ENCODE peak calls at places on chromosome X, in six cellular contexts. T, S, W, R, V and N are unnamed samples.
A peak's percentile ranks its signal among the peaks of the same experiment; 100 is the strongest.

GRCh38 chrX:154505726-154506125 is 10.3 kb downstream of the FAM3A start:
- DNase-seq in R (peak; percentile 68), S (no peak), V (no peak), T (no peak), W (no peak), N (peak; percentile 67)

GRCh38 chrX:135454816-135455215 is 33.1 kb downstream of the SMIM10L2A start:
- DNase-seq in V (peak; percentile 18), W (no peak), S (no peak), R (no peak), T (no peak), N (no peak)

GRCh38 chrX:131521824-131522223 is 22.1 kb upstream of the OR13H1 start:
- DNase-seq in T (no peak), V (no peak), S (no peak), W (no peak), R (no peak), N (no peak)

GRCh38 chrX:119552508-119552907 is 12.7 kb downstream of the STEEP1 start:
- DNase-seq in R (peak; percentile 46), W (no peak), V (no peak), T (no peak), S (no peak), N (peak; percentile 47)

GRCh38 chrX:130055103-130055502 is 55.2 kb downstream of the ELF4 start:
- DNase-seq in V (no peak), S (no peak), T (no peak), R (peak; percentile 35), W (no peak), N (no peak)

GRCh38 chrX:101385795-101386541 is at the start of gene BTK:
- DNase-seq in S (no peak), W (no peak), R (no peak), V (no peak), T (no peak), N (no peak)

GRCh38 chrX:150361070-150361776 is 1.9 kb upstream of the MAMLD1 start:
- DNase-seq in T (no peak), R (no peak), S (peak; percentile 45), V (no peak), W (no peak), N (no peak)

GRCh38 chrX:23403849-23404248 is 69.2 kb downstream of the PTCHD1 start:
- DNase-seq in R (no peak), S (peak; percentile 7), T (no peak), V (no peak), W (no peak), N (no peak)

GRCh38 chrX:1215123-1215823 is 2.8 kb upstream of the CRLF2 start:
- DNase-seq in V (no peak), S (no peak), W (no peak), R (no peak), T (no peak), N (no peak)

GRCh38 chrX:20285513-20285912 is 18.8 kb upstream of the RPS6KA3 start:
- DNase-seq in R (peak; percentile 49), S (no peak), T (no peak), V (no peak), W (no peak), N (peak; percentile 86)

GRCh38 chrX:96685205-96686099 is 810 bp downstream of the DIAPH2 start:
- DNase-seq in T (no peak), S (peak; percentile 42), V (peak; percentile 13), R (peak; percentile 70), W (peak; percentile 19), N (peak; percentile 58)

GRCh38 chrX:153411255-153411987 is at the start of gene ZFP92:
- DNase-seq in T (no peak), S (no peak), W (no peak), V (no peak), R (no peak), N (no peak)

GRCh38 chrX:153413731-153414130 is 2.5 kb downstream of the ZFP92 start:
- DNase-seq in W (no peak), S (no peak), R (no peak), V (no peak), T (no peak), N (no peak)

GRCh38 chrX:153410888-153411254 is 401 bp upstream of the ZFP92 start:
- DNase-seq in T (no peak), R (no peak), S (no peak), V (no peak), W (no peak), N (no peak)

GRCh38 chrX:153412746-153413720 is 1.8 kb downstream of the ZFP92 start:
- DNase-seq in R (no peak), V (no peak), W (no peak), S (peak; percentile 9), T (no peak), N (no peak)

DNA sequence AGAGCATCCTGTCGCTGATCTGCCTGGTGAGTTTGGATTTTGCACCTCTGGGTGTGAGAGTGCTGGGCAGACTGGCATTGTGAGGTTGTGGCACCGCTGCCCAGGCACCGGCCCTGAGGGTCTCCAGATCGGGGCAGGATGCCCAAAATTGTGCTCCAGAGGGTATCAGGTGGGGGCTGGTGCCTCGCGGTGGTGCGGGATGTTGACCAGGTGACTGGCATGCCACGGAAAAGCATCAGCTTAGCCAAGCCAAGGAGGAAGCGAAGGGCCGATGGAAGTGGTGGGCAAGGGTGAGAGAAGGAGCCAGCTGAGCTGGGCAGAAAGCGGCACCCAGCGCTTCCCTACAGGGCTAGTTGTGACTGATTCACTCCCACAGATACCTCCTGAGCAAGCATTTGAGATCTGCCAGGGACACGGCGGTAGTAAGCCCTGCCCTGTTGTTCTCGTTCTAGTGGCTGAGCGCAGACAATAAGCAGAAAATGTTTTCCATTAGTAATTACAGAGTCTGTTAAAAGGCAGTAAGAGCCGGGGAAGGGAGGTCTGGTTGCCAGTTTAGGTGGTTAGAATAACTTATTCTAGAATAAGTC is 809 bp downstream of the ZFP92 start:
- DNase-seq in T (no peak), S (no peak), V (no peak), R (no peak), W (no peak), N (peak; percentile 8)
- H3K4me3 ChIP-seq in T (peak overlapping the region; percentile 33), S (peak overlapping the region; percentile 50), V (peak overlapping the region; percentile 61), R (peak overlapping the region; percentile 27), W (peak overlapping the region; percentile 14), N (peak overlapping the region; percentile 23)

DNA sequence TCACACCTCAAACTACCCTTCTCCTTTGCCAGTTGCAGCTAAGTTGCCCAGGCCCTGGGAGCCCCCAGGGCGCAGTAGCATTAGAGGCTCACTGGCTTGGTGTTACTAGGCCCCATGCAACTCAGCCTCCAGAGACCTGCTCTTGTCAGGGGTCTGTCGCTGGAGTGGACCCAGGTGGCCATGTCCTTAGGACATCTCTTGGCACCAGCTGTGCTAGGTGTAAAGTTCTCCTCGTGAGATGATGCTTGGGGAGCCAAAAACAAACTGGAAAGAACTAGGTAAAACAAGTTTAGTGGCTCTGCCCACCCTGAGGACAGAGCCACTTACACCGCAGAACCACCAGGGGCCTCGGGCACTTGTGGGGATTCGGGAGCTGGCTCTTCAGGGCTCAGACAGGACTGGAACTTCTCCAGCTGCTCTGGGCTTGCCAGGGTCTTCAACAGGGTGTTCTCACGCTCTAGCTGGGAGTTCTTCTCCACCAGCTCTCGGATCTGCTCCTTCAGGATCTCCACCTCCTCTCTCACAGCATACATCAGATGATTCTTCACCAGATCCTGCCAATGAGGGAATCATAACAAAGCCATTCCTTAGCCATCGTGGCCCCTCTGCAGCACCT is 61.3 kb downstream of the TSC22D3 start:
- DNase-seq in S (no peak), R (peak; percentile 35), W (no peak), V (no peak), T (no peak), N (no peak)
- H3K4me3 ChIP-seq in S (no peak overlapping the region), R (peak overlapping the region; percentile 75), W (no peak overlapping the region), V (peak overlapping the region; percentile 74), T (peak overlapping the region; percentile 91), N (no peak overlapping the region)

DNA sequence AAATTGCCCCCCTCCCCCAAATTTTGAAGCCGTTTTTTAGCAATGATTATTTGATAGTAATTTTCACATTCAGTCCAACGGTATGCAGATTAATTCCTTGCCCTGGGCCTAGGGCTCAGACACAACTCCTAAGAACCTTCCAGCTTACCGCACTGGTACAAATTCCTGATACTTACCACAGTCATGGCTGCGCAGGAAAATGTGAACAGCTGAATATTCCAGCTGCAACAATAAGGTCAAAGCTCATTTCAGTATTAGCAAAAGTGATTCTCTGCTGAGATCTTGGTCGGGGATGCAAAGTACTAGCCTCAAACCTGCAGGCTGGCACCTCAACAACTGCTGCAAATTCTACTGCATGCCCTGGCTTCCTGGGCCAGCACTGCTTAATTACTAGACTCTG is 3.0 kb downstream of the ATP11C start:
- DNase-seq in R (no peak), T (no peak), W (no peak), V (no peak), S (no peak), N (no peak)
- H3K4me3 ChIP-seq in R (no peak overlapping the region), T (no peak overlapping the region), W (no peak overlapping the region), V (no peak overlapping the region), S (no peak overlapping the region), N (no peak overlapping the region)

GRCh38 chrX:99705696-99706095 is 704.4 kb downstream of the PCDH19 start:
- DNase-seq in R (no peak), S (no peak), W (no peak), V (no peak), T (no peak), N (no peak)

GRCh38 chrX:99703467-99703866 is 706.6 kb downstream of the PCDH19 start:
- DNase-seq in V (no peak), R (no peak), T (no peak), W (no peak), S (no peak), N (peak; percentile 8)
- H3K4me3 ChIP-seq in V (no peak overlapping the region), R (no peak overlapping the region), T (no peak overlapping the region), W (no peak overlapping the region), S (no peak overlapping the region), N (no peak overlapping the region)

GRCh38 chrX:40434947-40435346 is 145.8 kb upstream of the ATP6AP2 start:
- DNase-seq in R (peak; percentile 24), T (no peak), V (no peak), S (no peak), W (no peak), N (no peak)
- H3K4me3 ChIP-seq in R (no peak overlapping the region), T (no peak overlapping the region), V (no peak overlapping the region), S (no peak overlapping the region), W (no peak overlapping the region), N (no peak overlapping the region)

DNA sequence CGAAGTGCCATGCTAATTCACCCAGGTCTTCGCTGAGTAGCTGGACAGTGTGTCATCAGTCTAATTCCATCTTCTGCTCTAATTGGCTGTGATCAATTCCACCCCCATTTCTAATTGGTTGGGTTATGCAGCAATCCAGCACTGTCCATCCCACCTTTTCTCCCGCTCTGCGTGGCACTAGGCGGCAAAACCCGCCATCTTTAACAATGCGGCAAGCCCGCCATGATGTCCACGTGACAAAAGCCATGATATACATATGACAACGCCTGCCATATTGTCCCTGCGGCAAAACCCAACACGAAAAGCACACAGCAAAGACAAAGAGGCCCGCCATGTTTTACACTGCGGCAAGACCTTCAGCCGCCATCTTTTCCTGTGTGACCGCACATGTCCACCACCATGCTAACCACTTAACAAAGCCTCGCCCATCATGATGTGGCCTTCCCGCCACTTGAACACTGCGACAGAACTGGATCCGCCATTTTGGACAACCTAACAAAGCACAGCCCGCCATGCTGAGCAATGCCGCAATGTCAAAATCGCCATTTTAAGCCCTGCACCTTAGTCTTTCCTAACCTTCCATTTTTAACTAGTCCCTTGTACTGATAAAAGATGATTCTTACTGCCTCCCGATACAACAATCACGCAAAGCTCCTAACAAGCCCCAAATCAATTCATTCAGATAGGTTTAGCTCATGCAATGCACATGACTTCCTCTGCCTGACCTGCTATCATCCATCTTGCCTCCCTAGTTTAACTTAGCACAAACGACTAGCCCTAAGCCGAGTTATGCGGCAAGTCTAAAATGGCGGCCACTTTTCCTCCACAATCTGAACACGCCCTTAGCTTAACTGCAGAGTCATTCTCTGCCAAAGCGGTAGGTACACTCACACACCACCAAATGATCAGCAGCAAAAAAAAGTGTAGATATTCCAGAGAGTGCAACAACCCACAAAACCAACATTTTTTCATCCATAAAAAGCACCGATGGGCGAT is 288.3 kb downstream of the CHIC1 start:
- DNase-seq in V (no peak), W (peak; percentile 90), S (no peak), T (no peak), R (peak; percentile 95), N (no peak)
- H3K4me3 ChIP-seq in V (no peak overlapping the region), W (peak overlapping the region; percentile 37), S (no peak overlapping the region), T (no peak overlapping the region), R (peak overlapping the region; percentile 58), N (no peak overlapping the region)

GRCh38 chrX:45757272-45757671 is 556.6 kb upstream of the DIPK2B start:
- DNase-seq in R (no peak), V (no peak), S (no peak), W (no peak), T (no peak), N (peak; percentile 61)
- H3K4me3 ChIP-seq in R (no peak overlapping the region), V (no peak overlapping the region), S (no peak overlapping the region), W (no peak overlapping the region), T (no peak overlapping the region), N (no peak overlapping the region)